ENCODE peak calls at places on chromosomes 3 and 15, in four cellular contexts. L is NK-92 treated with Interleukin-12 subunit alpha and Interleukin-12 subunit beta, amount 100 ng/mL, for 24 hours; T is EL; V is lower lobe of right lung. C is an unnamed sample.
A peak's percentile ranks its signal among the peaks of the same experiment; 100 is the strongest.

GRCh38 chr15:38050988-38051387 is 116.5 kb downstream of the TMCO5A start:
- DNase-seq in T (no peak), L (no peak), V (no peak), C (no peak)

GRCh38 chr15:66294157-66294931 is 976 bp downstream of the DIS3L start:
- DNase-seq in L (no peak), V (peak; percentile 72), T (peak; percentile 95), C (peak; percentile 57)

GRCh38 chr3:127339943-127340861 is 52.4 kb upstream of the PRR20G start:
- DNase-seq in V (no peak), T (no peak), L (no peak), C (no peak)

GRCh38 chr3:178669758-178670157 is 133.5 kb downstream of the KCNMB2 start:
- DNase-seq in V (no peak), T (no peak), L (no peak), C (no peak)

GRCh38 chr3:30342319-30343060 is 263.9 kb upstream of the TGFBR2 start:
- DNase-seq in T (peak; percentile 95), V (no peak), L (no peak), C (no peak)

GRCh38 chr3:71423151-71423906 is 160.2 kb downstream of the FOXP1 start:
- DNase-seq in T (peak; percentile 18), L (no peak), V (no peak), C (no peak)

GRCh38 chr3:132625613-132626012 is 28.5 kb downstream of the ACKR4 start:
- DNase-seq in T (no peak), V (no peak), L (no peak), C (no peak)

GRCh38 chr3:129739613-129740012 is 133.1 kb upstream of the PLXND1 start:
- DNase-seq in V (no peak), T (no peak), L (no peak), C (no peak)

GRCh38 chr3:85524104-85524503 is 565.3 kb downstream of the CADM2 start:
- DNase-seq in T (no peak), V (no peak), L (no peak), C (no peak)

GRCh38 chr3:178297732-178298131 is 238.5 kb upstream of the KCNMB2 start:
- DNase-seq in T (no peak), L (no peak), V (no peak), C (no peak)

GRCh38 chr3:181698263-181698944 is 13.3 kb upstream of the SOX2 start:
- DNase-seq in T (no peak), V (no peak), L (no peak), C (no peak)

GRCh38 chr3:197224034-197224444 is 74.4 kb downstream of the DLG1 start:
- DNase-seq in V (no peak), L (no peak), T (peak; percentile 66), C (no peak)

GRCh38 chr3:163671201-163671600 is 1407.1 kb downstream of the SI start:
- DNase-seq in T (no peak), L (no peak), V (no peak), C (no peak)

GRCh38 chr3:98890181-98890882 is 11.2 kb downstream of the DCBLD2 start:
- DNase-seq in T (no peak), L (no peak), V (no peak), C (no peak)